ENCODE peak calls at places on chromosome 20, in eight cellular contexts. J is colonic mucosa; U is A549; A is body of pancreas; T is CD8-positive, alpha-beta T cell; D is heart left ventricle; R is fibroblast of the aortic adventitia; F is uterus. E is an unnamed sample.

GRCh38 chr20:31485450-31486339 is 10.6 kb downstream of the REM1 start:
- DNase-seq in T (no peak), D (peak; percentile 90), F (peak; percentile 73), A (peak; percentile 30), R (peak; percentile 54), U (no peak), J (peak; percentile 58), E (peak; percentile 60)

GRCh38 chr20:50271674-50272412 is 81.2 kb downstream of the CEBPB start:
- DNase-seq in A (no peak), U (no peak), R (no peak), D (peak; percentile 52), J (no peak), F (no peak), T (no peak), E (no peak)

GRCh38 chr20:59063358-59064213 is 21.0 kb upstream of the PRELID3B start:
- DNase-seq in T (no peak), R (peak; percentile 72), U (peak; percentile 39), J (no peak), A (peak; percentile 12), D (peak; percentile 57), F (peak; percentile 74), E (peak; percentile 27)

GRCh38 chr20:21490105-21490504 is 23.8 kb downstream of the NKX2-2 start:
- DNase-seq in D (no peak), T (no peak), A (no peak), R (peak; percentile 36), J (no peak), U (no peak), F (no peak), E (peak; percentile 53)

GRCh38 chr20:62303327-62304226 is 780 bp downstream of the ADRM1 start:
- DNase-seq in A (no peak), F (no peak), D (no peak), T (no peak), R (peak; percentile 7), U (no peak), J (peak; percentile 40), E (peak; percentile 32)

GRCh38 chr20:43681468-43681942 is 14.6 kb downstream of the MYBL2 start:
- DNase-seq in J (no peak), R (no peak), U (no peak), D (no peak), T (no peak), F (no peak), A (peak; percentile 89), E (no peak)

GRCh38 chr20:61459266-61459665 is 207.2 kb downstream of the CDH4 start:
- DNase-seq in J (no peak), D (no peak), A (no peak), U (no peak), R (no peak), F (no peak), T (no peak), E (no peak)

GRCh38 chr20:50810063-50810462 is 15.2 kb downstream of the BCAS4 start:
- DNase-seq in D (no peak), U (no peak), T (no peak), F (no peak), J (no peak), R (no peak), A (no peak), E (no peak)

GRCh38 chr20:2353231-2353630 is 27.5 kb upstream of the TGM6 start:
- DNase-seq in F (no peak), A (no peak), D (no peak), U (no peak), R (no peak), J (no peak), T (no peak), E (no peak)

GRCh38 chr20:25195962-25196700 is 619 bp downstream of the ENTPD6 start:
- DNase-seq in A (peak; percentile 68), D (no peak), F (no peak), T (peak; percentile 13), U (peak; percentile 29), R (no peak), J (peak; percentile 87), E (no peak)

GRCh38 chr20:52859156-52859887 is 112.8 kb upstream of the TSHZ2 start:
- DNase-seq in T (no peak), U (no peak), D (peak; percentile 8), A (peak; percentile 56), J (no peak), R (peak; percentile 34), F (peak; percentile 20), E (no peak)

GRCh38 chr20:62365814-62366369 is 1.2 kb downstream of the LAMA5 start:
- DNase-seq in J (no peak), D (peak; percentile 49), F (no peak), U (no peak), T (no peak), A (peak; percentile 43), R (no peak), E (no peak)

GRCh38 chr20:13119583-13119982 is 101.5 kb upstream of the ISM1 start:
- DNase-seq in R (peak; percentile 74), T (peak; percentile 4), A (peak; percentile 38), U (peak; percentile 29), J (peak; percentile 47), F (no peak), D (peak; percentile 17), E (peak; percentile 79)

GRCh38 chr20:6040540-6040939 is 13.3 kb downstream of the LRRN4 start:
- DNase-seq in J (no peak), D (no peak), R (no peak), F (no peak), U (no peak), T (no peak), A (no peak), E (no peak)
- H3K4me3 ChIP-seq in J (no peak overlapping the region), D (no peak overlapping the region), R (no peak overlapping the region), F (no peak overlapping the region), U (no peak overlapping the region), T (no peak overlapping the region), A (no peak overlapping the region), E (no peak overlapping the region)

DNA sequence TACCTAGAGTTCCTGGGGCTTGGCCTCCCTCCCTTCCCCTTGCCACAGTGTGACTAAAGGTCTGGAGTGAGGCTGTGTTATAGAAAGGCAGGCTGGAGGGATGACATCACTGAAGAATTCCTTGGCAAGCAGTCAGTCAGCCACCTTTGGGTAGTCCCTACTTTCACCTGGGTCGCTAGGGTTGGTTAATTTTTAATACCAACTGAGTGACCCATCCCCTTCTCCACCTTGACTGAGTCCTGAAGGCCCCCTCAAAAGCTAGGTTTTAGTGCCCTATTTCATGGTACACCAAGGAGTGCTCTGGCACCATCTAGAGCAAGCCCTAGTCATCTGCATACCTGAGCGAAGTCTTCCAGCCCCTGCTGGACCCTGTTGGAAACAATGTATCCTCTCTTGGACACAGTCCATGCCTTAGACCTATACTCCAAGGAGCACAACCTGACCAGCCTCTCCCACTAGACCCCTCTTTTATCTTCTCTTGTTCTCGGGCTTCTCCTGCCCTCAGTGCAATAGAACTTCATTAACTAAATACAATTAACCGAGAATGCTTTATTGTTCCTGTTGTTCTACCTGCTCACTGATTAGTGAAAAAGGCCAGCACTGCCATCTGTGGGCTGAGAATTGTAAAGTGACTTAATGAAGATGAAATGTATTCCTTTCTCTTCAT is 44.6 kb downstream of the RIN2 start:
- DNase-seq in F (no peak), R (no peak), A (peak; percentile 52), U (peak; percentile 47), T (no peak), J (peak; percentile 42), D (no peak), E (no peak)
- TF ChIP-seq CTCF in F (peak; percentile 31), R (peak; percentile 2), A (peak; percentile 9), U (peak; percentile 44), T (no peak), J (peak; percentile 36), D (peak; percentile 22), E (peak; percentile 52)

DNA sequence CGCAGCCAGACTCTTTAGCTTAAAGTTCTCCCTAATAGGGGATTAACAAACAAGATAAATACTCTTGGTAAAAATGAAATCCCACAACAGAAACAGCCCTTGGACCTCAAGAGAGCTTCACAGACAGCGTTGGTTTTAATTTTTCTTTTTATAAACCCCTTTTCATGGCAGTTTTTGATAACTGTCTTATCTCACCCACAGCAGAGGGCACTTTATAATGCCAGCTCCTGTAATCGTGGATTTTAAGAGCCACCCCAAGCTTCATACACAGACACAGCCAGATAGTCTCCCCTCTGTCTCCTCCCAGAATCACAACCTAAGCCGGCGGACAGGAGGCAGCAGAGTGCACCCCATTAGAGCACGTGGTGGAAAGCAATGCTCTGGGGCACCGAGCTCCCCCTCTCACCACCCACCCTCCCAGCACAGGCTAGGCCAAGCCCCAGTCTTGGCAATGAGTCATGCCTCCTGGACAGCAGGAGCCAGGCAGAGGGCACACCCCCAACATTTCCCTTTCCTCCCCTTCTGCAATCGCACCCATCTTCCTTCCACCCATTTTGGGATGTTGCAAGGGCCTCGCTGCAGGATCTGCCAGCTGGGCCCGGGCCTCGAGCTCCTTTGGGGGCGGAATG is 2.5 kb downstream of the JAG1 start:
- DNase-seq in F (peak; percentile 93), A (peak; percentile 88), J (peak; percentile 87), D (peak; percentile 85), U (peak; percentile 98), R (peak; percentile 96), T (no peak), E (peak; percentile 95)
- H3K4me3 ChIP-seq in F (peak overlapping the region; percentile 72), A (peak overlapping the region; percentile 24), J (peak overlapping the region; percentile 77), D (peak overlapping the region; percentile 94), U (peak overlapping the region; percentile 92), R (peak overlapping the region; percentile 76), T (no peak overlapping the region), E (peak overlapping the region; percentile 88)

DNA sequence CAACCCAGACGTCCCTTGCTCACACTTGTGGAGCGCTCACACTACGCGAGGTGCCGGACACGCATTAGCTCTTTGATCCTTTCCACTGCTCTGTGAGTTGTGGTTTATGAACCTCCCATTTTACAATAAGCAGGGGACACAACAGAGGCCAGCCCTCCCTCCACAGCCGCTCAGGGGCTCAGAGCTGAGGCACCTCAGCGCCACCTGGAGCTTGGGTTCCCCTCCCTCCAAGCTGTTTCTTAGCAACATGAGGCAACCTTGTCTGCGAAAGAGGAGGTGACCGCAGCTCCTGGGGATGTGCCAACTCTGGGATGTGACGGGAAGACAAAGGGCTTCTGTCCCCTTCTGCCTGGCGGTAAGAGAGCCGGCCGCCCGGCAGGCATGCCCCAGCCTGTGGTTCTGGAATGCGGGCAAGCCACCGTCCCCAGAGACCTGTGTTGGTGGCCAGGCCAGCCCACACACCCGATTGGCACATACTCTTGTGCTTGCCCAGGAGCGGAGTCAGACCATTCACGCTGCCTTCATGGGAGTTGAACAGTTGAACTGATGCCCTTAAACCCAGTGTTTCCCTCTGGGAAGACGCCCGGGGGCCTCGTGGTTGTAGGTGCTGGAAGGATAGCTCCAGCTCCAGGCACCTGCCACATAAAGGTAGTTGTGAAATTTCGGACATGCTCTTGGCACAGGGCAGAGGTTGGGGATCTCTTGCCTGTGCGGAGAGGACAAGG is 44.5 kb downstream of the RBM38 start:
- DNase-seq in U (no peak), A (peak; percentile 87), T (peak; percentile 28), F (no peak), J (peak; percentile 79), D (peak; percentile 61), R (no peak), E (peak; percentile 29)
- TF ChIP-seq CTCF in U (no peak), A (no peak), T (no peak), F (no peak), J (no peak), D (no peak), R (no peak), E (no peak)